ENCODE peak calls at places on chromosome 19, in nine cellular contexts. M, B, W, S, H, C, K, X and L are unnamed samples.

GRCh38 chr19:50796634-50797428 is 6.6 kb downstream of the ACP4 start:
- DNase-seq in S (no peak), C (no peak), K (no peak), B (no peak), M (no peak), W (no peak), X (no peak), H (no peak), L (no peak)

GRCh38 chr19:18612772-18613588 is at the start of gene TMEM59L:
- DNase-seq in K (no peak), H (no peak), C (no peak), S (no peak), M (peak; percentile 78), X (no peak), B (no peak), W (no peak), L (no peak)

GRCh38 chr19:8585894-8586750 is 8.9 kb upstream of the MYO1F start:
- DNase-seq in W (no peak), X (no peak), K (no peak), S (peak; percentile 74), B (no peak), C (no peak), H (no peak), M (peak; percentile 86), L (no peak)

GRCh38 chr19:45403781-45404556 is 900 bp downstream of the PPP1R13L start:
- DNase-seq in B (no peak), M (peak; percentile 71), W (no peak), X (no peak), H (no peak), S (peak; percentile 83), C (peak; percentile 59), K (no peak), L (no peak)

GRCh38 chr19:7789447-7789846 is 26.4 kb downstream of the CLEC4M start:
- DNase-seq in B (no peak), W (no peak), X (no peak), K (no peak), M (peak; percentile 56), S (peak; percentile 16), H (no peak), C (peak; percentile 47), L (no peak)

GRCh38 chr19:19606021-19606420 is 12.5 kb downstream of the PBX4 start:
- DNase-seq in W (no peak), X (no peak), B (no peak), C (no peak), S (peak; percentile 77), M (no peak), K (no peak), H (no peak), L (no peak)

GRCh38 chr19:7970716-7971448 is 27.4 kb upstream of the TIMM44 start:
- DNase-seq in B (no peak), M (peak; percentile 65), S (peak; percentile 41), C (no peak), K (no peak), W (no peak), X (no peak), H (peak; percentile 30), L (no peak)

GRCh38 chr19:47284324-47284899 is 9.7 kb downstream of the INAFM1 start:
- DNase-seq in B (no peak), C (no peak), H (peak; percentile 80), W (peak; percentile 66), S (peak; percentile 83), M (peak; percentile 57), X (no peak), K (no peak), L (peak; percentile 12)

GRCh38 chr19:383040-383439 is 25.9 kb downstream of the C2CD4C start:
- DNase-seq in S (no peak), X (no peak), K (no peak), C (no peak), M (no peak), W (no peak), H (no peak), B (no peak), L (no peak)

GRCh38 chr19:384801-385169 is 24.2 kb downstream of the C2CD4C start:
- DNase-seq in C (peak; percentile 59), M (no peak), H (no peak), S (no peak), B (no peak), K (no peak), W (no peak), X (no peak), L (no peak)

GRCh38 chr19:379796-380195 is 29.2 kb downstream of the C2CD4C start:
- DNase-seq in M (no peak), H (no peak), X (no peak), B (no peak), C (no peak), W (no peak), K (no peak), S (no peak), L (no peak)

GRCh38 chr19:387777-388176 is 21.2 kb downstream of the C2CD4C start:
- DNase-seq in B (no peak), X (no peak), M (no peak), C (no peak), H (no peak), W (no peak), S (no peak), K (no peak), L (no peak)

DNA sequence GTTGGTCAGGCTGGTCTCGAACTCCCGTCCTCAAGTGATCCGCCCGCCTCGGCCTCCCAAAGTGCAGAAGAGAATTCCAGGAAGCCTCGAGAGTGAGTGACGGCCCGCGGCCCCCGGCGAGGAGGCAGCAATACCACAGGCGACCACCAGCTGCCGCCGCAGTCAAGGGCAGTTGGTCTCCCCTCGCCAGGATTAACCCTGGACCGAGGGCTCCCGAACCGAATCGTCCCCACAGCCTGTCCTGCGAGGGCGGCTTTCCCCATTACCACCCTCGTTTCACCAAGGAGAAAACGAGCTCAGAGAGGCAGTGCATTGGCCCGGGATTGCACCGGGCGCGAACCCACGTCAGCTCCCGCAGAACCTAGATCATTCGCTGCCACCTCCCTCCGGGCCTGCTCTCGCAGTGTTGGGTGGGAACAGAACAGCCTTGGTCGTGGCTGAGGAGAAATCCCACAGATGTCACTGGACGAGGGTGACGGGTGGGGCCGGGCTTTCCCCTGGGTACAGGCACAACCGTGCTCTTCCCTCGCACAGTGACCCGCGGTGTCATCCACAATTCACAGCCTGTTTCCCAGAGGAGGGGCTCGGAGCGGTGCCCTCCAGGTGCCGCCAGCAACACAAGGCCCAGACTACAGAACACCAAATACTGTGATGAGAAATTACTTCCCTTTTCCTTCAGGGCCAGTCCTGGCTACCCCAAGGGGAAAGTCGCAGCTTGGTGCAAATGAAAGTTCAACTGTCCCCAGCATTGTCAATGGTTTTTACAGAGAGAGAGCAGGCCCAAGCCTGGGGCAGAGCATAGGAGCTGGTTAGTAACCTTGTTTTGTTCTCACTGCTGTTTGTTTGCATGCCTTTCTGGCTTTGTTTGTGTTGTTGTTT is 24.8 kb downstream of the C2CD4C start:
- DNase-seq in K (no peak), W (no peak), B (no peak), C (no peak), M (peak; percentile 65), S (no peak), H (peak; percentile 5), X (no peak), L (no peak)
- TF ChIP-seq CTCF in K (no peak), W (peak; percentile 2), B (no peak), C (no peak), M (peak; percentile 73), S (peak; percentile 18), H (peak; percentile 44), X (peak; percentile 46), L (peak; percentile 58)

GRCh38 chr19:38684078-38684861 is 36.8 kb downstream of the ACTN4 start:
- DNase-seq in C (peak; percentile 54), W (peak; percentile 83), K (peak; percentile 75), M (no peak), B (peak; percentile 58), X (no peak), S (peak; percentile 75), H (peak; percentile 95), L (peak; percentile 85)
- TF ChIP-seq CTCF in C (no peak), W (no peak), K (no peak), M (no peak), B (no peak), X (no peak), S (no peak), H (no peak), L (no peak)

DNA sequence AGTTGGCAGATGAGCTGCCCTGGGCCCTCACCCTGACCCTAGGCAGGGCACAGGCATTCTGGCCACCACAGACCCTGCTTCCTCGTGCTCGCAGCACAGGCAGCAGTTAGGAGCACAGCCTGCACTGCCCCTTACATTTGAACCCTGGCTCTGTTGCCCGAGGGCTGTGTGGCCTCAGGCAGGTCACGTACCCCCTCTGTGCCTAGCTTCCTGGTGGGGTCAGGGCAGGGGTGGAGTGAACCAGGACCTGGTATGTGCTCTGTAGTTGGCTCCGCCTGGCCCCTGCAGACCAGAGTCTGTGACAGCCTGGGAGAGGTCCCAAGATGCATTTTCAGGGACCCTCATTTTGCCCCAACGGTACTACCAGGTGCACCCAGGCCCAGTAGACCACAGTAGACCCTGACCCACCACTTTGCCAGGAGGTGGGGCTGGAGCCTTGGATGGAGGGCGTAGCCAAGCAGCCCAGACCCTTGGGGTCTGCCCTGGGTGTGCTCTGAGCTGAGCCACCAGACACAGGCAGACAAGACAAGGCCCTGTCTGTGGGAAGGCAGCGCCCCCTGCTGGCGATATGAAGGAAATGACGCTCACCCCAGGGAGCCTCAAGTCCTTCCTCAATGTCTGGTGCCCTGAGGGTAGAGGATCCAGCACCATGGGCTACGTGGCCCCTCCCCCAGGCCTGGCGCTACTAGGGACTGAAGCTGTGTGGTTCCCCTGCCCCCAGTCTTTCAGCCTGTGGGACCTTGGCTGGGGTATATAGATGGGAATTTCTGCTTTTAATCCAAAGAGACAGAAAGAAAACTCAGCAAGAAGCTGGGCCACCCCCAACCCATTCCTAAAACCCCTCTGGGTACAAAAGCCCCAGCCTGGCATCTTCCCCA is 9.0 kb downstream of the LYL1 start:
- DNase-seq in X (no peak), H (peak; percentile 86), B (peak; percentile 72), W (peak; percentile 66), S (peak; percentile 76), C (peak; percentile 65), M (peak; percentile 84), K (peak; percentile 60), L (no peak)
- TF ChIP-seq CTCF in X (peak; percentile 90), H (peak; percentile 88), B (peak; percentile 94), W (peak; percentile 91), S (peak; percentile 78), C (peak; percentile 88), M (peak; percentile 95), K (peak; percentile 83), L (peak; percentile 80)

GRCh38 chr19:32287086-32287485 is 58.3 kb upstream of the ZNF507 start:
- DNase-seq in B (no peak), X (no peak), M (no peak), S (no peak), K (no peak), W (no peak), H (no peak), C (no peak), L (no peak)

GRCh38 chr19:32289566-32290210 is 55.7 kb upstream of the ZNF507 start:
- DNase-seq in X (no peak), C (no peak), W (no peak), K (no peak), M (no peak), S (no peak), H (no peak), B (no peak), L (no peak)

GRCh38 chr19:32291876-32292275 is 53.5 kb upstream of the ZNF507 start:
- DNase-seq in W (no peak), B (no peak), S (no peak), H (no peak), X (no peak), K (no peak), M (no peak), C (no peak), L (no peak)

DNA sequence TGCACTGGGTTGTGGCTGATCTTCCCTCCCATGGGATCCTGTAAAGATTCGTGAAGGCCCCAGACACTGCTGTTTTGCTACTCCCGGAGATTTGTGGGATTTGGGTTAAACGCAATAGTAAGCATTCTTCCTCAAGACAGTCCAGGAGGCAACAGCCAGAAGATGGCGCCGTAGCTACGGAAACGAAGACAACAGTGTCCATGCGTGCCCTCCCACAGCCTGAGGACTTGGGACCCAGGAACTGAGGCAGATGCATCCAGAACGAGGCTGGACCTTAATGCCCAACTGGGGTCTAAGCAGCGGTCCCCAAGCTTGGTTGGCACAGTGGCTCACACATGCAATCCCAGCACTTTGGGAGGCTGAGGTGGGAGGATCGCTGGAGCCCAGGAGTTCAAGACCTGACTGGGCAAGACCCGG is 57.6 kb upstream of the ZNF507 start:
- DNase-seq in K (peak; percentile 57), B (peak; percentile 13), S (peak; percentile 88), M (peak; percentile 69), H (peak; percentile 82), W (peak; percentile 41), C (no peak), X (no peak), L (peak; percentile 31)
- TF ChIP-seq CTCF in K (peak; percentile 71), B (no peak), S (no peak), M (peak; percentile 37), H (peak; percentile 55), W (peak; percentile 66), C (peak; percentile 32), X (peak; percentile 69), L (peak; percentile 74)